ENCODE peak calls at places on chromosomes 3 and 15, in seven cellular contexts. V is K562, K is HCT116, U is HepG2, J is GM12878, N is H1, H is SK-N-SH. X is an unnamed sample.

GRCh38 chr3:98906230-98906629 is 4.7 kb upstream of the DCBLD2 start:
- DNase-seq in U (no peak), K (peak), J (no peak), N (no peak), H (no peak), V (no peak), X (no peak)

GRCh38 chr3:51860703-51861665 is at the start of gene IQCF2:
- DNase-seq in U (no peak), K (no peak), J (peak), V (no peak), N (no peak), H (no peak), X (no peak)

GRCh38 chr15:98549003-98549402 is 99.3 kb upstream of the IGF1R start:
- DNase-seq in J (no peak), U (no peak), K (no peak), H (no peak), V (no peak), N (no peak), X (no peak)

GRCh38 chr3:172546105-172546504 is 22.9 kb upstream of the TNFSF10 start:
- DNase-seq in J (no peak), H (no peak), K (peak), V (no peak), U (no peak), N (no peak), X (peak)

GRCh38 chr15:53658827-53659226 is 100.6 kb downstream of the WDR72 start:
- DNase-seq in J (no peak), K (no peak), N (no peak), V (no peak), U (no peak), H (no peak), X (no peak)

GRCh38 chr3:157906627-157907026 is 199.6 kb downstream of the SHOX2 start:
- DNase-seq in V (no peak), H (no peak), J (no peak), U (no peak), N (no peak), K (no peak), X (peak)

GRCh38 chr3:13451301-13451673 is 28.8 kb upstream of the HDAC11 start:
- DNase-seq in V (no peak), N (no peak), K (no peak), J (no peak), H (no peak), U (no peak), X (no peak)

GRCh38 chr15:32877620-32878019 is 159.8 kb downstream of the GREM1 start:
- DNase-seq in H (no peak), N (no peak), U (no peak), K (no peak), V (no peak), J (no peak), X (no peak)

GRCh38 chr15:101258238-101259144 is 6.6 kb upstream of the CHSY1 start:
- DNase-seq in N (no peak), K (peak), V (peak), H (peak), J (peak), U (peak), X (peak)

GRCh38 chr3:107683447-107683846 is 160.7 kb downstream of the BBX start:
- DNase-seq in J (no peak), N (no peak), U (no peak), V (no peak), K (no peak), H (no peak), X (no peak)

GRCh38 chr3:132817646-132818177 is 95.5 kb upstream of the NPHP3 start:
- DNase-seq in U (no peak), K (no peak), H (no peak), N (no peak), J (no peak), V (no peak), X (no peak)

GRCh38 chr15:74218172-74218885 is 15.7 kb upstream of the STRA6 start:
- DNase-seq in H (no peak), U (no peak), N (no peak), J (no peak), K (no peak), V (no peak), X (no peak)

GRCh38 chr15:55357774-55358173 is 38.8 kb downstream of the PIGB start:
- DNase-seq in H (peak), N (no peak), U (no peak), K (no peak), V (no peak), J (no peak), X (no peak)

GRCh38 chr3:22474706-22475470 is 723.9 kb upstream of the ZNF385D start:
- DNase-seq in K (no peak), N (no peak), H (no peak), V (no peak), U (no peak), J (no peak), X (no peak)

GRCh38 chr3:41630017-41630416 is 331.9 kb downstream of the ULK4 start:
- DNase-seq in V (no peak), N (no peak), U (no peak), J (no peak), K (no peak), H (no peak), X (no peak)

GRCh38 chr3:47365213-47366153 is 15.3 kb upstream of the PTPN23 start:
- DNase-seq in H (no peak), U (no peak), V (no peak), K (no peak), J (no peak), N (no peak), X (no peak)

GRCh38 chr15:41284425-41285177 is 47.8 kb downstream of the OIP5 start:
- DNase-seq in N (no peak), J (no peak), K (no peak), V (peak), H (peak), U (peak), X (peak)

GRCh38 chr3:101166150-101166549 is 154.2 kb downstream of the IMPG2 start:
- DNase-seq in N (no peak), U (no peak), J (no peak), K (no peak), H (no peak), V (no peak), X (no peak)

GRCh38 chr3:143237036-143237688 is 117.6 kb downstream of the CHST2 start:
- DNase-seq in V (no peak), U (no peak), J (no peak), H (no peak), K (no peak), N (no peak), X (no peak)

GRCh38 chr3:8352475-8352874 is 149.1 kb upstream of the LMCD1 start:
- DNase-seq in K (no peak), J (no peak), N (no peak), V (no peak), U (no peak), H (no peak), X (no peak)

GRCh38 chr3:155737844-155738460 is 6.9 kb downstream of the PLCH1 start:
- DNase-seq in N (no peak), U (peak), H (no peak), J (peak), K (peak), V (no peak), X (no peak)

GRCh38 chr3:37973250-37974054 is 17.1 kb upstream of the VILL start:
- DNase-seq in U (no peak), J (no peak), H (no peak), N (no peak), K (no peak), V (no peak), X (no peak)

GRCh38 chr15:87752250-87752951 is 504.1 kb downstream of the NTRK3 start:
- DNase-seq in U (no peak), N (no peak), J (no peak), H (no peak), K (no peak), V (no peak), X (peak)

GRCh38 chr3:126925411-126926171 is 57.3 kb upstream of the PLXNA1 start:
- DNase-seq in V (no peak), N (no peak), H (no peak), J (no peak), K (no peak), U (no peak), X (no peak)

GRCh38 chr3:52775877-52776276 is 1.5 kb upstream of the ITIH1 start:
- DNase-seq in K (no peak), V (no peak), U (peak), J (no peak), N (no peak), H (peak), X (no peak)

GRCh38 chr15:86624261-86625036 is 544.8 kb downstream of the AGBL1 start:
- DNase-seq in U (peak), K (no peak), N (peak), V (no peak), H (peak), J (no peak), X (peak)

GRCh38 chr3:66428733-66429132 is 72.1 kb downstream of the LRIG1 start:
- DNase-seq in K (no peak), V (no peak), H (peak), J (no peak), U (no peak), N (no peak), X (peak)

GRCh38 chr3:42749753-42750231 is 23.3 kb downstream of the CCDC13 start:
- DNase-seq in N (no peak), H (no peak), J (no peak), V (peak), K (no peak), U (no peak), X (peak)

GRCh38 chr3:171748341-171748918 is 61.9 kb downstream of the PLD1 start:
- DNase-seq in N (no peak), K (no peak), J (no peak), V (no peak), U (no peak), H (no peak), X (no peak)

GRCh38 chr3:169161011-169161410 is 502.5 kb downstream of the MECOM start:
- DNase-seq in N (no peak), H (no peak), U (no peak), V (no peak), J (no peak), K (no peak), X (no peak)

GRCh38 chr3:71389911-71390573 is 193.5 kb downstream of the FOXP1 start:
- DNase-seq in K (no peak), J (no peak), N (peak), H (no peak), U (peak), V (no peak), X (peak)

GRCh38 chr3:65245133-65246076 is 557.6 kb upstream of the ADAMTS9 start:
- DNase-seq in N (no peak), J (no peak), U (no peak), H (no peak), V (no peak), K (no peak), X (no peak)

GRCh38 chr15:67180514-67181191 is 73.8 kb downstream of the AAGAB start:
- DNase-seq in K (no peak), U (no peak), J (no peak), N (no peak), H (peak), V (no peak), X (no peak)

GRCh38 chr3:110933786-110934415 is 137.7 kb upstream of the NECTIN3 start:
- DNase-seq in N (no peak), U (no peak), K (no peak), H (no peak), V (no peak), J (no peak), X (no peak)

GRCh38 chr3:16370872-16371740 is 106.1 kb downstream of the OXNAD1 start:
- DNase-seq in U (no peak), H (no peak), K (no peak), J (no peak), N (no peak), V (no peak), X (no peak)

GRCh38 chr15:88636039-88636438 is 2.8 kb upstream of the ISG20 start:
- DNase-seq in H (no peak), K (peak), N (no peak), V (no peak), U (no peak), J (no peak), X (peak)

GRCh38 chr3:12483364-12483763 is 916 bp upstream of the TSEN2 start:
- DNase-seq in U (no peak), N (no peak), H (no peak), K (no peak), J (no peak), V (no peak), X (no peak)

GRCh38 chr3:71210257-71211002 is 373.1 kb downstream of the FOXP1 start:
- DNase-seq in N (no peak), K (no peak), V (peak), H (no peak), U (peak), J (no peak), X (peak)

GRCh38 chr3:75294124-75294523 is 370.0 kb upstream of the FRG2C start:
- DNase-seq in V (peak), H (peak), J (no peak), K (no peak), N (peak), U (peak), X (peak)

DNA sequence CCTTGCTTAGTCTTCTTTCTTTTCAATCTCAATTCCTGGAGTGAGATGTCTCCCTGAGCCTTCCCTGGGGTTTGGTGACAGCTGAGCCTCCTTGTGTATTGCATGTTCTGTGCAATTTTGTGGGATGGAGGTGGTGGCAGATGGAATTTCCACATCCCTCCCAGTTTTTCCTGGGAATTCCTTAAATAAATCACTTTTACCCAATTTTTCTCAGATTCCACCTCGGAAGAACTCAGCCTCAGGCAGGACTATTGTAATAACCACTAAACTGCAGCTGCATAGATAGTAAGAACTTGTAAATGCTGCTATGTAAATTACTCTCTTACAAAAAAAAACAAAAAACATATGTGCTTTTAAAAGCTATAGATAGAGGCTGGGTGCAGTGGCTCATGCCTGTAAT is 88.5 kb upstream of the ABHD17C start:
- DNase-seq in J (no peak), K (no peak), N (no peak), U (no peak), H (no peak), V (no peak), X (no peak)
- TF ChIP-seq JUND in J (no peak), K (no peak), N (no peak), U (no peak), H (no peak), V (no peak), X (no peak)

GRCh38 chr3:55309336-55309735 is 177.8 kb downstream of the WNT5A start:
- DNase-seq in N (no peak), K (no peak), U (no peak), V (no peak), J (no peak), H (no peak), X (no peak)
- TF ChIP-seq JUND in N (no peak), K (no peak), U (no peak), V (no peak), J (no peak), H (no peak), X (no peak)

GRCh38 chr3:194103475-194103874 is 32.5 kb upstream of the HES1 start:
- DNase-seq in N (no peak), H (no peak), K (no peak), J (no peak), V (no peak), U (no peak), X (no peak)
- TF ChIP-seq JUND in N (no peak), H (no peak), K (no peak), J (no peak), V (no peak), U (no peak), X (no peak)

GRCh38 chr3:89232155-89232554 is 124.7 kb downstream of the EPHA3 start:
- DNase-seq in H (no peak), U (no peak), N (no peak), V (no peak), J (no peak), K (no peak), X (no peak)

GRCh38 chr3:89227218-89227617 is 119.8 kb downstream of the EPHA3 start:
- DNase-seq in V (no peak), H (no peak), U (no peak), N (no peak), J (no peak), K (no peak), X (no peak)

GRCh38 chr3:89223188-89223587 is 115.8 kb downstream of the EPHA3 start:
- DNase-seq in J (no peak), N (no peak), K (no peak), U (no peak), V (no peak), H (no peak), X (no peak)

GRCh38 chr3:89221913-89222312 is 114.5 kb downstream of the EPHA3 start:
- DNase-seq in N (no peak), V (no peak), H (no peak), K (no peak), J (no peak), U (no peak), X (no peak)

GRCh38 chr3:89227634-89228033 is 120.2 kb downstream of the EPHA3 start:
- DNase-seq in J (no peak), H (no peak), K (no peak), N (no peak), V (no peak), U (no peak), X (no peak)
- TF ChIP-seq JUND in J (no peak), H (no peak), K (no peak), N (no peak), V (no peak), U (no peak), X (no peak)

DNA sequence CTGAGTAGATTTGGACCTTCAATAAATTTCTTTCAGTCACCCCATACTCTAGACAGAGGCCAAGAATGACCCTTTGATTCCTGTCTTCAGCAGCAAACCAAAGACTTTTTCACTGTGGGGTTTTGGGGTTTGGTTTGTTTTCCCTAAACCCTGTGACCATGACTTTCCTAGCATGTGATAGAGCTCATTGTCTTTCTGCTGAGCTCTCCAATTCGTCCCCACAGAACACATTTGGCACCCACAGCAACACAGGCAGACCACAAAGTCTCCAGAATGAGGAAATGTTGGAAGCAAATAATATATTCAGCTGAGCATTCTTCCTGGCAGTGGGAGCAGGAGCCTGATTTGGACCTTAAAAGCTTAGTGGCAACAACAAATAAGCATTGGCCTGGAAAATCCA is 36.8 kb upstream of the CPB1 start:
- DNase-seq in N (no peak), V (no peak), U (no peak), J (no peak), K (no peak), H (no peak), X (no peak)
- TF ChIP-seq JUND in N (no peak), V (no peak), U (no peak), J (no peak), K (no peak), H (no peak), X (no peak)

GRCh38 chr15:28107111-28107893 is 8.2 kb upstream of the OCA2 start:
- DNase-seq in J (no peak), K (no peak), N (no peak), V (no peak), U (no peak), H (no peak), X (peak)
- TF ChIP-seq JUND in J (no peak), K (no peak), N (no peak), V (no peak), U (no peak), H (no peak), X (no peak)

DNA sequence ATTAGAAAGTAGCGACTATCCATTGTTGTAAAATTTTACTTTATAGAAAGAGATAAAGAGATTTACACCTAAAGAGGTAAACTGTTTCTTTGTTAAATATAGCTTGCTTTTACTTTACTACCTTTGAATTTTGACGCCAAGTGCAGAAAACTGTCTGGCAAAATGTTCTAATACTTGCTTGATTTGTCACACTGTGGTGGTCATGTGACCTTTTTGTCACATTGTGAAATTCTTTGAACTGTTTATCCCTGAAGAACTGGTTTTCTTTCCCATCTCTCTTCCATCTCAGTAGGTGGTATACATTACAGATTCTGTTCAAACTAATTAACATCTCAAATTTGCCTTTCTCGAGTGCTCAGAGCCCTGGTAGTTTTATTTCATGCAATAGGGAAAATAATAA is 327.4 kb downstream of the NAALADL2 start:
- DNase-seq in J (no peak), K (no peak), U (no peak), V (no peak), H (no peak), N (no peak), X (no peak)
- TF ChIP-seq JUND in J (no peak), K (no peak), U (no peak), V (no peak), H (no peak), N (no peak), X (no peak)

GRCh38 chr3:193722566-193722965 is 129.6 kb downstream of the OPA1 start:
- DNase-seq in V (no peak), N (no peak), J (no peak), H (no peak), U (no peak), K (no peak), X (no peak)
- TF ChIP-seq JUND in V (no peak), N (no peak), J (no peak), H (no peak), U (no peak), K (no peak), X (no peak)

DNA sequence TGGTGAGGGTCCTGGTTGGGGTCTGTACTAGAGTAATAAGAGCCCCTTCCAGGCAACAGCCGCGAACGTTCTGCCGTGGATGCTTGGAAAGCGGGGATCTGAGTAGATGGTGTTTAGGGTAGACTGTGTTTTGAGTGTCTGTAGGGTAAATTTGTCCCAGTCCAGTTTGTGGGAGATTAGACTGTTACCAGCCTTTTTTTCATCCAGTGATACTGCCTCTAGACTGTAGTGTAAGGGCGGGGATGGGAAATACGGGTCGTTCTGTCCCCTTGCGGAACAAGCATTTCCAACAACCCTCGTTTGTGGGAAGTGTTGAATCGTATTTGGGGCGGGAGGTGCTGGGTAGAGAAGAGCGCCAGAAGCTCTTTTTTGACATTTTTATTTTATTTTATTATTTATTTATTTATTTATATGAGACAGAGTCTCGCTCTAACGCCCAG is 434 bp downstream of the HAUS2 start:
- DNase-seq in K (no peak), V (peak), N (no peak), U (peak), J (no peak), H (peak), X (no peak)
- TF ChIP-seq JUND in K (no peak), V (no peak), N (no peak), U (no peak), J (no peak), H (no peak), X (no peak)